ENCODE peak calls at places on chromosomes 1 and 21, in six cellular contexts. Y is COR-L47; T is EL; Z is kidney tubule cell; P is stimulated activated CD8-positive, alpha-beta memory T cell treated with anti-CD3 and anti-CD28 coated beads, Interleukin-15, amount 100 ng/mL, for 1 hour; A is foreskin melanocyte. M is an unnamed sample.

GRCh38 chr1:17574502-17574901 is 35.0 kb downstream of the ARHGEF10L start:
- DNase-seq in Y (no peak), T (no peak), Z (peak; percentile 9), P (no peak), A (no peak), M (no peak)

GRCh38 chr21:39681845-39682244 is 63.1 kb upstream of the IGSF5 start:
- DNase-seq in Y (no peak), T (peak; percentile 44), Z (peak; percentile 84), P (no peak), A (no peak), M (no peak)

GRCh38 chr1:2429780-2430591 is 17.6 kb upstream of the PEX10 start:
- DNase-seq in Y (no peak), T (no peak), Z (no peak), P (no peak), A (no peak), M (no peak)

GRCh38 chr21:26846036-26846931 is 1.1 kb upstream of the ADAMTS1 start:
- DNase-seq in Y (peak; percentile 66), T (peak; percentile 91), Z (peak; percentile 86), P (no peak), A (peak; percentile 68), M (no peak)

GRCh38 chr1:69319287-69319686 is 248.4 kb upstream of the LRRC7 start:
- DNase-seq in Y (no peak), T (no peak), Z (no peak), P (no peak), A (no peak), M (no peak)

GRCh38 chr1:145720556-145720877 is 1.2 kb downstream of the CD160 start:
- DNase-seq in Y (no peak), T (peak; percentile 95), Z (peak; percentile 92), P (no peak), A (no peak), M (no peak)

GRCh38 chr1:170044187-170044586 is 30.3 kb downstream of the KIFAP3 start:
- DNase-seq in Y (no peak), T (no peak), Z (no peak), P (no peak), A (no peak), M (no peak)

GRCh38 chr21:15788847-15789548 is 59.2 kb downstream of the USP25 start:
- DNase-seq in Y (no peak), T (peak; percentile 77), Z (no peak), P (no peak), A (peak; percentile 4), M (no peak)

GRCh38 chr1:104100079-104100478 is 350.4 kb downstream of the AMY1C start:
- DNase-seq in Y (no peak), T (no peak), Z (no peak), P (no peak), A (no peak), M (no peak)

GRCh38 chr1:169012416-169012815 is 94.1 kb upstream of the ATP1B1 start:
- DNase-seq in Y (no peak), T (no peak), Z (no peak), P (no peak), A (no peak), M (no peak)

GRCh38 chr1:185969028-185969427 is 234.8 kb downstream of the HMCN1 start:
- DNase-seq in Y (no peak), T (peak; percentile 6), Z (no peak), P (no peak), A (no peak), M (no peak)

GRCh38 chr1:61504305-61504704 is 220.6 kb downstream of the TM2D1 start:
- DNase-seq in Y (no peak), T (no peak), Z (no peak), P (no peak), A (no peak), M (no peak)

GRCh38 chr1:67682659-67683197 is 2.3 kb upstream of the GADD45A start:
- DNase-seq in Y (no peak), T (peak; percentile 95), Z (peak; percentile 91), P (no peak), A (peak; percentile 40), M (no peak)

GRCh38 chr1:9041116-9041779 is 15.0 kb upstream of the SLC2A7 start:
- DNase-seq in Y (no peak), T (no peak), Z (no peak), P (no peak), A (no peak), M (no peak)

M was measured in stimulated activated CD4-positive, alpha-beta T cell treated with anti-CD3 and anti-CD28 coated beads, Interleukin-12 subunit alpha, Interleukin-12 subunit beta, amount 100 ng/mL, for 24 hours.